ENCODE peak calls at places on chromosomes 6 and 20, in five cellular contexts. W, J, U, L and X are unnamed samples.

GRCh38 chr6:112701201-112701600 is 354.1 kb downstream of the RFPL4B start:
- DNase-seq in W (no peak), J (no peak), U (peak; percentile 8), L (no peak), X (no peak)

GRCh38 chr6:153237670-153238069 is 106.6 kb upstream of the RGS17 start:
- DNase-seq in W (no peak), J (no peak), U (no peak), L (no peak), X (no peak)

GRCh38 chr6:72941263-72941662 is 284.0 kb downstream of the KHDC1L start:
- DNase-seq in W (no peak), J (no peak), U (no peak), L (no peak), X (no peak)

GRCh38 chr6:20279608-20280287 is 67.5 kb upstream of the MBOAT1 start:
- DNase-seq in W (no peak), J (no peak), U (no peak), L (no peak), X (no peak)

GRCh38 chr20:48358176-48358575 is 469.6 kb downstream of the PREX1 start:
- DNase-seq in W (no peak), J (no peak), U (no peak), L (no peak), X (no peak)

GRCh38 chr6:69719602-69720193 is 77.1 kb downstream of the LMBRD1 start:
- DNase-seq in W (no peak), J (no peak), U (peak; percentile 65), L (no peak), X (no peak)

GRCh38 chr6:69286341-69286740 is 510.5 kb downstream of the LMBRD1 start:
- DNase-seq in W (no peak), J (no peak), U (no peak), L (no peak), X (no peak)

GRCh38 chr20:1330075-1330830 is 1.3 kb upstream of the SDCBP2 start:
- DNase-seq in W (no peak), J (no peak), U (peak; percentile 87), L (no peak), X (no peak)

GRCh38 chr6:127051571-127052260 is 66.8 kb upstream of the RSPO3 start:
- DNase-seq in W (no peak), J (no peak), U (peak; percentile 70), L (no peak), X (no peak)

GRCh38 chr6:158503846-158504245 is 56.0 kb upstream of the TMEM181 start:
- DNase-seq in W (no peak), J (no peak), U (no peak), L (no peak), X (no peak)